ENCODE peak calls at places on chromosome 12, in seven cellular contexts. One of them, this sample, is unnamed.

GRCh38 chr12:107512391-107512790 is 173.2 kb upstream of the PWP1 start:
- DNase-seq in GM12878: no peak
- DNase-seq in AG10803: peak
- DNase-seq in breast epithelium: no peak
- DNase-seq in ascending aorta: no peak
- DNase-seq in brain microvascular endothelial cell: no peak
- DNase-seq in SK-N-SH: no peak
- DNase-seq in this sample: no peak

GRCh38 chr12:132638541-132639408 is 20.2 kb downstream of the P2RX2 start:
- DNase-seq in GM12878: no peak
- DNase-seq in AG10803: peak
- DNase-seq in breast epithelium: no peak
- DNase-seq in ascending aorta: no peak
- DNase-seq in brain microvascular endothelial cell: peak
- DNase-seq in SK-N-SH: peak
- DNase-seq in this sample: no peak

GRCh38 chr12:97681612-97682504 is 219.3 kb downstream of the RMST start:
- DNase-seq in GM12878: peak
- DNase-seq in AG10803: no peak
- DNase-seq in breast epithelium: no peak
- DNase-seq in ascending aorta: no peak
- DNase-seq in brain microvascular endothelial cell: no peak
- DNase-seq in SK-N-SH: no peak
- DNase-seq in this sample: peak

GRCh38 chr12:70448371-70448770 is 82.3 kb downstream of the KCNMB4 start:
- DNase-seq in GM12878: no peak
- DNase-seq in AG10803: peak
- DNase-seq in breast epithelium: no peak
- DNase-seq in ascending aorta: no peak
- DNase-seq in brain microvascular endothelial cell: no peak
- DNase-seq in SK-N-SH: no peak
- DNase-seq in this sample: no peak

GRCh38 chr12:131916306-131917138 is 12.6 kb upstream of the PUS1 start:
- DNase-seq in GM12878: no peak
- DNase-seq in AG10803: no peak
- DNase-seq in breast epithelium: no peak
- DNase-seq in ascending aorta: no peak
- DNase-seq in brain microvascular endothelial cell: no peak
- DNase-seq in SK-N-SH: no peak
- DNase-seq in this sample: no peak

GRCh38 chr12:2732290-2732689 is 62.5 kb upstream of the FKBP4 start:
- DNase-seq in GM12878: no peak
- DNase-seq in AG10803: no peak
- DNase-seq in breast epithelium: no peak
- DNase-seq in ascending aorta: no peak
- DNase-seq in brain microvascular endothelial cell: no peak
- DNase-seq in SK-N-SH: no peak
- DNase-seq in this sample: no peak

GRCh38 chr12:94192506-94192905 is 44.1 kb downstream of the PLXNC1 start:
- DNase-seq in GM12878: no peak
- DNase-seq in AG10803: no peak
- DNase-seq in breast epithelium: no peak
- DNase-seq in ascending aorta: no peak
- DNase-seq in brain microvascular endothelial cell: no peak
- DNase-seq in SK-N-SH: no peak
- DNase-seq in this sample: no peak

GRCh38 chr12:28543021-28543890 is 353.0 kb downstream of the CCDC91 start:
- DNase-seq in GM12878: peak
- DNase-seq in AG10803: no peak
- DNase-seq in breast epithelium: no peak
- DNase-seq in ascending aorta: no peak
- DNase-seq in brain microvascular endothelial cell: no peak
- DNase-seq in SK-N-SH: no peak
- DNase-seq in this sample: peak

GRCh38 chr12:67517181-67517887 is 131.2 kb upstream of the DYRK2 start:
- DNase-seq in GM12878: no peak
- DNase-seq in AG10803: peak
- DNase-seq in breast epithelium: peak
- DNase-seq in ascending aorta: peak
- DNase-seq in brain microvascular endothelial cell: no peak
- DNase-seq in SK-N-SH: no peak
- DNase-seq in this sample: no peak

GRCh38 chr12:5438671-5439200 is 6.8 kb downstream of the NTF3 start:
- DNase-seq in GM12878: no peak
- DNase-seq in AG10803: peak
- DNase-seq in breast epithelium: no peak
- DNase-seq in ascending aorta: no peak
- DNase-seq in brain microvascular endothelial cell: no peak
- DNase-seq in SK-N-SH: no peak
- DNase-seq in this sample: no peak
- H3K4me3 ChIP-seq in GM12878: no peak
- H3K4me3 ChIP-seq in AG10803: no peak
- H3K4me3 ChIP-seq in breast epithelium: no peak
- H3K4me3 ChIP-seq in ascending aorta: no peak
- H3K4me3 ChIP-seq in brain microvascular endothelial cell: no peak
- H3K4me3 ChIP-seq in SK-N-SH: no peak
- H3K4me3 ChIP-seq in this sample: no peak

DNA sequence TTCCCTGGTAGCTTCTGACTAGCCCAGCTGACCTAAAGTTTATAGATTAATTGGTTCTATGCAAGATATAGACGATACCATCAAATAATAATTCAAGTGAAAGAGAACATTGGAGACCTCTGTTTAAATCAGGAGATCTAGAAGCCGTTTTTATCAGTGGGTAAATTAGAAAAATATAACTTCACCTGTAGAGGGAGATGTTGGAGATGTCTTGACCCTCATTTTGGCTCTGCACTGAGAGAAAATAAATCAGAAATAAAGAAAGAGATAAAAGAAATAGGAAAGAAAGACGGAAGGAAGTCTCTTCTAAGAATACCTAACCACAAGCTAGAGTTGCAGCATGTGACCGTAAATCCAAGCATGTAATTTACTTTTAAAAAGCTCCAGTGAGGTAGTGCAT is 684.5 kb downstream of the C12orf50 start:
- DNase-seq in GM12878: no peak
- DNase-seq in AG10803: no peak
- DNase-seq in breast epithelium: no peak
- DNase-seq in ascending aorta: no peak
- DNase-seq in brain microvascular endothelial cell: no peak
- DNase-seq in SK-N-SH: no peak
- DNase-seq in this sample: no peak
- TF ChIP-seq CTCF in GM12878: no peak
- TF ChIP-seq CTCF in AG10803: no peak
- TF ChIP-seq CTCF in breast epithelium: no peak
- TF ChIP-seq CTCF in ascending aorta: no peak
- TF ChIP-seq CTCF in brain microvascular endothelial cell: peak
- TF ChIP-seq CTCF in SK-N-SH: no peak
- TF ChIP-seq CTCF in this sample: no peak

DNA sequence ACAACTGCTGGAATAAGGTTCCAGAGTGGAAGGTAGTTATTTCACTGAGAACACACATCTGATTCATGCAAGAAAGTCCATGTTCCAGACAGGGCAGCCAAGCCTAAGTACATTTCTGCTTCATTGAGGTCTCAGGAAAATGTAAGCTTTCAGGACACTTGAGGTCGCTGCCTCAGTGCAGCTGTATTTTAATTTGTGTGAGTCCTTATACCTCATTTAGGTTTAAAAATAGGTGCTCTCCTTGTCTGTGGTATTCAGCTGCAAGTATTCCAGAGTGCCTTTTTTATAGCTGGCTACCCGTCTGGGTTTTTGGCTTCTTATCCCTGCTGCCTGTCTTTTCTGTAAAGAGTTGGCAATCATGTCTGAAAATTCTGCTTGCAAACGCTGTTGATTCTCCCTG is 45.2 kb upstream of the PLBD1 start:
- DNase-seq in GM12878: no peak
- DNase-seq in AG10803: no peak
- DNase-seq in breast epithelium: no peak
- DNase-seq in ascending aorta: no peak
- DNase-seq in brain microvascular endothelial cell: no peak
- DNase-seq in SK-N-SH: no peak
- DNase-seq in this sample: no peak
- H3K4me3 ChIP-seq in GM12878: no peak
- H3K4me3 ChIP-seq in AG10803: no peak
- H3K4me3 ChIP-seq in breast epithelium: no peak
- H3K4me3 ChIP-seq in ascending aorta: no peak
- H3K4me3 ChIP-seq in brain microvascular endothelial cell: no peak
- H3K4me3 ChIP-seq in SK-N-SH: no peak
- H3K4me3 ChIP-seq in this sample: no peak

DNA sequence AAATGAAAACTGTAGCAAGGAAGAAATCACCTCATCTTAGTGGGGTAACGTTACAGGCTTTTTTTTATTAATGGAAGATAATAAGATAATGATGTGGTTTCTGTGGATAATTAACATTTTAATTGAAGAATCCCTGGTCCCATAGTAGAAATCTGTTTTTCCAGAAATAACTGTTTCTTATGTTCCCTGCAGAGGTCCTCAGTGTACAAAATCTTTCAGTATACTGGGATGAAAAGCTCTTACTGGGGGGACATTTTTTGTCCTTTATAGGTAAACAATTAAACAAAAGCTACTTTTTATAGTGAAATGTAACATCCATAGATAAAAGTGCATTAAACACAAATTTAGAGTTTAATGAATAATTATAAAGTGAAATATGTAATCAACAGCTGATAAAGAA is 312.2 kb downstream of the ATXN7L3B start:
- DNase-seq in GM12878: no peak
- DNase-seq in AG10803: no peak
- DNase-seq in breast epithelium: no peak
- DNase-seq in ascending aorta: no peak
- DNase-seq in brain microvascular endothelial cell: no peak
- DNase-seq in SK-N-SH: no peak
- DNase-seq in this sample: no peak
- TF ChIP-seq CTCF in GM12878: no peak
- TF ChIP-seq CTCF in AG10803: no peak
- TF ChIP-seq CTCF in breast epithelium: no peak
- TF ChIP-seq CTCF in ascending aorta: no peak
- TF ChIP-seq CTCF in brain microvascular endothelial cell: no peak
- TF ChIP-seq CTCF in SK-N-SH: peak
- TF ChIP-seq CTCF in this sample: peak

GRCh38 chr12:22746720-22747119 is 121.7 kb downstream of the ETNK1 start:
- DNase-seq in GM12878: no peak
- DNase-seq in AG10803: no peak
- DNase-seq in breast epithelium: no peak
- DNase-seq in ascending aorta: no peak
- DNase-seq in brain microvascular endothelial cell: no peak
- DNase-seq in SK-N-SH: no peak
- DNase-seq in this sample: no peak
- H3K4me3 ChIP-seq in GM12878: no peak
- H3K4me3 ChIP-seq in AG10803: no peak
- H3K4me3 ChIP-seq in breast epithelium: no peak
- H3K4me3 ChIP-seq in ascending aorta: no peak
- H3K4me3 ChIP-seq in brain microvascular endothelial cell: no peak
- H3K4me3 ChIP-seq in SK-N-SH: no peak
- H3K4me3 ChIP-seq in this sample: no peak

DNA sequence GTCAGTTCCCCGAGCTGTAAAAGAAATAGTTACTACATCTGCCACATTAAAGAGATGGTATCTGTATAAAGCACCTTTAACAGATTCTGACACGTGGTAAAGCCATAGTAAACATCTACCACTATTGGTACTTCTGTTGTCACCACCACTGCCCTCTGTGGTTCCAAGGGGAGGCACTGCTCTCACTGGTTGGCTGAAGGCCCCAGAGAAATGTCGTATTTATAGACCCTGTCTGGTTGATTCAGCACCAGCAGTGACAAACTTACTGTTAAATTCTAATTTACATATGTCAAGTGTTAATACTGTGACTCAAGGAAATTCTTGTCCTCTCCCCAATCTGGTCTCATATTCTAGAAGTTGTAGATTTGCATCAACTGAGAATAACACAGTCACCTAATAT is 281.1 kb downstream of the ERC1 start:
- DNase-seq in GM12878: no peak
- DNase-seq in AG10803: no peak
- DNase-seq in breast epithelium: no peak
- DNase-seq in ascending aorta: no peak
- DNase-seq in brain microvascular endothelial cell: no peak
- DNase-seq in SK-N-SH: no peak
- DNase-seq in this sample: peak
- TF ChIP-seq CTCF in GM12878: no peak
- TF ChIP-seq CTCF in AG10803: no peak
- TF ChIP-seq CTCF in breast epithelium: no peak
- TF ChIP-seq CTCF in ascending aorta: no peak
- TF ChIP-seq CTCF in brain microvascular endothelial cell: no peak
- TF ChIP-seq CTCF in SK-N-SH: no peak
- TF ChIP-seq CTCF in this sample: no peak

DNA sequence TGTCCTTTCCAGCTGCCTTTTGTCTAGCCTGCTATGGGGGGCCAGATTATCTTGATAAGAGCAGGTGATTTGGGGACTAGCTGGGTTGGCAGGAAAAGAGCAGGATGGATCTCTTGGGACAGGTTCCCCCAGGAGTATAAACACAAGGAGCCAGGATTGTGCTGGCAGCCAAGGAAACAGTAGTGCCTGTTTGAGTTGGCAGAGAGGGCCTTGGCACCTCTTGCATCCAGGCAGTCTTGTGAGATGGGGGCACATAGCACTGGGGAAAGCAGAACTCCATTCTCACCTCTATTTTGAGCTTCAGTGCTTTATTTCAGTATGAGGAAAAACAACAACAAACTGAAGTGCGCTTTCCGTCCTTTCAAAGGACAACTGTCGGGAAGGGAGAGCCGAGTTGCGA is 9.4 kb upstream of the UNC119B start:
- DNase-seq in GM12878: no peak
- DNase-seq in AG10803: no peak
- DNase-seq in breast epithelium: no peak
- DNase-seq in ascending aorta: no peak
- DNase-seq in brain microvascular endothelial cell: no peak
- DNase-seq in SK-N-SH: no peak
- DNase-seq in this sample: no peak
- H3K4me3 ChIP-seq in GM12878: no peak
- H3K4me3 ChIP-seq in AG10803: no peak
- H3K4me3 ChIP-seq in breast epithelium: no peak
- H3K4me3 ChIP-seq in ascending aorta: no peak
- H3K4me3 ChIP-seq in brain microvascular endothelial cell: no peak
- H3K4me3 ChIP-seq in SK-N-SH: no peak
- H3K4me3 ChIP-seq in this sample: no peak

GRCh38 chr12:92606956-92607355 is 95.8 kb upstream of the PLEKHG7 start:
- DNase-seq in GM12878: no peak
- DNase-seq in AG10803: no peak
- DNase-seq in breast epithelium: no peak
- DNase-seq in ascending aorta: no peak
- DNase-seq in brain microvascular endothelial cell: no peak
- DNase-seq in SK-N-SH: no peak
- DNase-seq in this sample: no peak

GRCh38 chr12:92605621-92606170 is 97.1 kb upstream of the PLEKHG7 start:
- DNase-seq in GM12878: no peak
- DNase-seq in AG10803: peak
- DNase-seq in breast epithelium: no peak
- DNase-seq in ascending aorta: no peak
- DNase-seq in brain microvascular endothelial cell: no peak
- DNase-seq in SK-N-SH: no peak
- DNase-seq in this sample: no peak

GRCh38 chr12:92612611-92613010 is 90.2 kb upstream of the PLEKHG7 start:
- DNase-seq in GM12878: no peak
- DNase-seq in AG10803: no peak
- DNase-seq in breast epithelium: no peak
- DNase-seq in ascending aorta: no peak
- DNase-seq in brain microvascular endothelial cell: no peak
- DNase-seq in SK-N-SH: no peak
- DNase-seq in this sample: peak

GRCh38 chr12:92604786-92605185 is 98.0 kb upstream of the PLEKHG7 start:
- DNase-seq in GM12878: no peak
- DNase-seq in AG10803: no peak
- DNase-seq in breast epithelium: no peak
- DNase-seq in ascending aorta: no peak
- DNase-seq in brain microvascular endothelial cell: no peak
- DNase-seq in SK-N-SH: no peak
- DNase-seq in this sample: no peak

GRCh38 chr12:92608418-92609091 is 94.2 kb upstream of the PLEKHG7 start:
- DNase-seq in GM12878: peak
- DNase-seq in AG10803: peak
- DNase-seq in breast epithelium: no peak
- DNase-seq in ascending aorta: no peak
- DNase-seq in brain microvascular endothelial cell: peak
- DNase-seq in SK-N-SH: peak
- DNase-seq in this sample: peak
- TF ChIP-seq CTCF in GM12878: peak
- TF ChIP-seq CTCF in AG10803: peak
- TF ChIP-seq CTCF in breast epithelium: peak
- TF ChIP-seq CTCF in ascending aorta: peak
- TF ChIP-seq CTCF in brain microvascular endothelial cell: peak
- TF ChIP-seq CTCF in SK-N-SH: peak
- TF ChIP-seq CTCF in this sample: peak